ENCODE peak calls at places on chromosome 16, in ten cellular contexts. C is lower leg skin; X is foreskin melanocyte; F is adrenal gland; W is nephron progenitor cell; B is NCI-H226; U is germinal center; A is T-helper 1 cell; H is activated B cell treated with CpG ODN at 0.5 μM for 24 hours; T is stimulated activated CD4-positive, alpha-beta T cell treated with anti-CD3 and anti-CD28 coated beads, Interleukin-1b, Interleukin-23, amount 100 ng/mL, for 24 hours. J is an unnamed sample.

GRCh38 chr16:3482659-3483241 is 12.5 kb downstream of the C16orf90 start:
- DNase-seq in C (no peak), X (no peak), F (no peak), W (no peak), B (no peak), U (no peak), A (no peak), H (no peak), T (no peak), J (no peak)

GRCh38 chr16:89422527-89422904 is 67.8 kb downstream of the ANKRD11 start:
- DNase-seq in C (no peak), X (no peak), F (no peak), W (no peak), B (no peak), U (no peak), A (no peak), H (no peak), T (peak), J (no peak)

GRCh38 chr16:855471-855870 is 54.9 kb upstream of the GNG13 start:
- DNase-seq in C (no peak), X (no peak), F (no peak), W (no peak), B (no peak), U (no peak), A (no peak), H (no peak), T (no peak), J (no peak)

GRCh38 chr16:67291461-67291860 is 12.1 kb downstream of the PLEKHG4 start:
- DNase-seq in C (no peak), X (no peak), F (no peak), W (no peak), B (no peak), U (no peak), A (no peak), H (no peak), T (no peak), J (no peak)

GRCh38 chr16:62805221-62805857 is 769.1 kb upstream of the CDH8 start:
- DNase-seq in C (peak), X (no peak), F (no peak), W (no peak), B (no peak), U (no peak), A (no peak), H (no peak), T (no peak), J (no peak)

GRCh38 chr16:21166561-21166961 is 8.1 kb downstream of the LDAF1 start:
- DNase-seq in C (no peak), X (no peak), F (no peak), W (peak), B (peak), U (no peak), A (no peak), H (no peak), T (no peak), J (no peak)

GRCh38 chr16:56946767-56947603 is 14.8 kb upstream of the CETP start:
- DNase-seq in C (no peak), X (no peak), F (no peak), W (no peak), B (no peak), U (no peak), A (no peak), H (no peak), T (no peak), J (no peak)

GRCh38 chr16:21663889-21664647 is at the start of gene OTOA:
- DNase-seq in C (no peak), X (no peak), F (peak), W (peak), B (no peak), U (peak), A (peak), H (peak), T (no peak), J (no peak)

GRCh38 chr16:88782454-88783390 is 2.3 kb downstream of the PIEZO1 start:
- DNase-seq in C (no peak), X (no peak), F (no peak), W (peak), B (peak), U (no peak), A (peak), H (no peak), T (peak), J (peak)

GRCh38 chr16:84532855-84533486 is 28.5 kb upstream of the MEAK7 start:
- DNase-seq in C (no peak), X (no peak), F (no peak), W (no peak), B (peak), U (no peak), A (no peak), H (no peak), T (no peak), J (no peak)

GRCh38 chr16:31200821-31201510 is 1.6 kb downstream of the PYCARD start:
- DNase-seq in C (no peak), X (no peak), F (no peak), W (no peak), B (no peak), U (peak), A (peak), H (no peak), T (no peak), J (peak)

GRCh38 chr16:11780988-11781680 is 15.9 kb downstream of the ZC3H7A start:
- DNase-seq in C (no peak), X (no peak), F (no peak), W (no peak), B (no peak), U (no peak), A (no peak), H (no peak), T (no peak), J (no peak)

GRCh38 chr16:87044829-87045228 is 272.4 kb downstream of the C16orf95 start:
- DNase-seq in C (no peak), X (no peak), F (no peak), W (no peak), B (no peak), U (no peak), A (no peak), H (no peak), T (no peak), J (no peak)

GRCh38 chr16:29645699-29646187 is 17.3 kb upstream of the SPN start:
- DNase-seq in C (no peak), X (peak), F (no peak), W (no peak), B (no peak), U (peak), A (no peak), H (no peak), T (no peak), J (peak)

GRCh38 chr16:57762365-57763289 is 27.1 kb downstream of the KATNB1 start:
- DNase-seq in C (no peak), X (no peak), F (no peak), W (no peak), B (no peak), U (no peak), A (no peak), H (no peak), T (no peak), J (no peak)

GRCh38 chr16:57759131-57759530 is 23.6 kb downstream of the KATNB1 start:
- DNase-seq in C (no peak), X (no peak), F (no peak), W (no peak), B (no peak), U (no peak), A (no peak), H (no peak), T (no peak), J (no peak)

GRCh38 chr16:57627184-57627871 is 1.1 kb upstream of the ADGRG1 start:
- DNase-seq in C (no peak), X (no peak), F (no peak), W (peak), B (peak), U (no peak), A (no peak), H (no peak), T (no peak), J (no peak)

GRCh38 chr16:30113711-30114333 is 485 bp upstream of the GDPD3 start:
- DNase-seq in C (no peak), X (no peak), F (no peak), W (no peak), B (no peak), U (no peak), A (no peak), H (no peak), T (no peak), J (no peak)

GRCh38 chr16:64292953-64293352 is 828.9 kb downstream of the CDH11 start:
- DNase-seq in C (no peak), X (no peak), F (no peak), W (no peak), B (no peak), U (no peak), A (no peak), H (no peak), T (no peak), J (no peak)

GRCh38 chr16:27721548-27722265 is 171.8 kb downstream of the KATNIP start:
- DNase-seq in C (peak), X (no peak), F (no peak), W (no peak), B (no peak), U (no peak), A (no peak), H (no peak), T (no peak), J (no peak)

GRCh38 chr16:78878570-78878969 is 722.0 kb downstream of the MAF start:
- DNase-seq in C (no peak), X (no peak), F (no peak), W (no peak), B (no peak), U (no peak), A (no peak), H (no peak), T (no peak), J (no peak)

GRCh38 chr16:84104231-84104630 is 12.5 kb downstream of the MBTPS1 start:
- DNase-seq in C (no peak), X (peak), F (no peak), W (no peak), B (no peak), U (no peak), A (no peak), H (no peak), T (no peak), J (no peak)

GRCh38 chr16:69123894-69124293 is 8.5 kb downstream of the CHTF8 start:
- DNase-seq in C (no peak), X (peak), F (peak), W (peak), B (peak), U (peak), A (peak), H (no peak), T (peak), J (peak)